ENCODE peak calls at places on chromosomes 7 and 10, in eight cellular contexts. C is upper lobe of left lung, K is GM23248, L is lower leg skin, F is right cardiac atrium, B is fibroblast of lung, O is astrocyte of the spinal cord, M is mucosa of descending colon. A is an unnamed sample.

GRCh38 chr10:36256905-36257304 is 614.8 kb upstream of the FZD8 start:
- DNase-seq in K (peak; percentile 70), L (no peak), C (no peak), M (no peak), F (no peak), B (peak; percentile 66), O (no peak), A (no peak)

GRCh38 chr10:109650228-109650627 is 273.1 kb downstream of the XPNPEP1 start:
- DNase-seq in K (no peak), F (no peak), L (no peak), M (no peak), C (no peak), O (no peak), B (no peak), A (no peak)

GRCh38 chr10:80468806-80469421 is 14.8 kb downstream of the TSPAN14 start:
- DNase-seq in O (no peak), K (no peak), L (no peak), B (no peak), C (no peak), M (no peak), F (no peak), A (no peak)

GRCh38 chr7:80385512-80385911 is 126.4 kb downstream of the GNAT3 start:
- DNase-seq in K (no peak), B (no peak), C (no peak), F (no peak), M (no peak), L (no peak), O (peak; percentile 61), A (no peak)

GRCh38 chr7:37833107-37833817 is 15.1 kb upstream of the NME8 start:
- DNase-seq in M (peak; percentile 34), L (peak; percentile 17), C (no peak), F (peak; percentile 28), O (peak; percentile 22), B (peak; percentile 24), K (peak; percentile 71), A (peak; percentile 51)

GRCh38 chr10:121138112-121138860 is 287.1 kb downstream of the WDR11 start:
- DNase-seq in F (no peak), B (no peak), O (no peak), M (no peak), K (no peak), L (no peak), C (no peak), A (no peak)

GRCh38 chr10:83538047-83538446 is 601.3 kb upstream of the GHITM start:
- DNase-seq in M (no peak), B (no peak), O (no peak), K (no peak), L (no peak), F (no peak), C (no peak), A (no peak)

GRCh38 chr10:132707121-132707775 is 78.7 kb downstream of the NKX6-2 start:
- DNase-seq in K (no peak), F (no peak), L (no peak), C (peak; percentile 48), B (no peak), M (peak; percentile 81), O (no peak), A (peak; percentile 24)

GRCh38 chr7:131218727-131219128 is 108.9 kb upstream of the MKLN1 start:
- DNase-seq in B (no peak), O (no peak), F (no peak), K (no peak), C (no peak), L (no peak), M (no peak), A (no peak)

GRCh38 chr7:116169060-116169459 is 41.3 kb upstream of the TES start:
- DNase-seq in O (peak; percentile 76), M (no peak), L (no peak), F (no peak), K (peak; percentile 74), B (peak; percentile 79), C (no peak), A (no peak)

GRCh38 chr10:86958831-86959736 is 685 bp downstream of the SNCG start:
- DNase-seq in K (peak; percentile 49), B (peak; percentile 77), F (peak; percentile 83), C (peak; percentile 58), M (peak; percentile 22), O (peak; percentile 62), L (no peak), A (no peak)

GRCh38 chr7:83681200-83681599 is 32.3 kb upstream of the SEMA3E start:
- DNase-seq in L (no peak), K (no peak), B (no peak), C (no peak), F (no peak), M (no peak), O (no peak), A (no peak)

GRCh38 chr7:100865372-100865911 is 1.7 kb upstream of the TRIP6 start:
- DNase-seq in F (no peak), B (peak; percentile 82), K (peak; percentile 39), L (peak; percentile 41), O (peak; percentile 47), C (no peak), M (no peak), A (no peak)

GRCh38 chr10:97648557-97649404 is 8.3 kb downstream of the PI4K2A start:
- DNase-seq in M (no peak), K (peak; percentile 96), O (peak; percentile 89), C (no peak), L (peak; percentile 66), B (peak; percentile 95), F (no peak), A (no peak)

GRCh38 chr10:29446327-29446726 is 157.5 kb downstream of the LYZL1 start:
- DNase-seq in F (no peak), C (no peak), K (peak; percentile 24), L (no peak), M (no peak), O (peak; percentile 35), B (no peak), A (no peak)

GRCh38 chr7:33748793-33749192 is 156.5 kb upstream of the BMPER start:
- DNase-seq in O (no peak), F (peak; percentile 33), C (no peak), M (no peak), B (peak; percentile 49), K (no peak), L (no peak), A (no peak)

GRCh38 chr7:64312826-64313225 is 935 bp upstream of the ZNF736 start:
- DNase-seq in B (no peak), C (no peak), F (no peak), L (no peak), O (no peak), K (peak; percentile 18), M (no peak), A (no peak)

GRCh38 chr10:71040890-71041590 is 152.7 kb upstream of the PCBD1 start:
- DNase-seq in F (no peak), O (no peak), K (no peak), B (no peak), C (peak; percentile 47), L (no peak), M (no peak), A (no peak)

GRCh38 chr10:119535837-119536507 is 6.5 kb downstream of the RGS10 start:
- DNase-seq in L (no peak), B (no peak), M (no peak), F (no peak), O (no peak), C (no peak), K (no peak), A (no peak)
- H3K4me3 ChIP-seq in L (no peak overlapping the region), B (no peak overlapping the region), M (no peak overlapping the region), F (no peak overlapping the region), O (no peak overlapping the region), C (no peak overlapping the region), K (no peak overlapping the region), A (no peak overlapping the region)

GRCh38 chr10:61835909-61836232 is 65.6 kb upstream of the ARID5B start:
- DNase-seq in C (no peak), M (no peak), L (no peak), K (peak; percentile 68), B (peak; percentile 75), F (no peak), O (peak; percentile 67), A (no peak)
- H3K4me3 ChIP-seq in C (no peak overlapping the region), M (no peak overlapping the region), L (no peak overlapping the region), K (peak overlapping the region; percentile 56), B (peak overlapping the region; percentile 4), F (no peak overlapping the region), O (no peak overlapping the region), A (no peak overlapping the region)

DNA sequence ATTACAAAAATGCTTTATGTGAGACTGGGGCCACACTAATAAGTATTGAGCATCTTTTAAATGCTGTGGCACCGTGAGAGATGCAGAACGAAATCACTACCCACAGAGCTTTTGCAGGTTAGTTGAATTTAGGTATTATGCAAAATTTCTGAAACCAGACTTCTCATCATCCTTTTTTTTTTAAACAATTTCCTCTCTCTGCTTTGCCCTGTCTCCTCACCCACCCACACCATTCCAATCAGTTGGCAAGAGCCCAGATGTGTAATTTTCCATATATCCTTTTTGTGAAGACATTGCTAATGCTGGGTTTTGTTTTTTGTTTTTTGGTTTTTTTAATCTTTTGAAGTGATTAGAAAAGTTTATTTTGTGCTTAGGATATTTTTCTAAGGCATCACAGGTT is 1.1 kb downstream of the YAE1 start:
- DNase-seq in K (peak; percentile 51), M (no peak), C (no peak), L (no peak), O (no peak), F (no peak), B (peak; percentile 45), A (no peak)
- H3K4me3 ChIP-seq in K (peak overlapping the region; percentile 96), M (no peak overlapping the region), C (peak overlapping the region; percentile 77), L (no peak overlapping the region), O (peak overlapping the region; percentile 75), F (peak overlapping the region; percentile 81), B (peak overlapping the region; percentile 94), A (peak overlapping the region; percentile 80)

DNA sequence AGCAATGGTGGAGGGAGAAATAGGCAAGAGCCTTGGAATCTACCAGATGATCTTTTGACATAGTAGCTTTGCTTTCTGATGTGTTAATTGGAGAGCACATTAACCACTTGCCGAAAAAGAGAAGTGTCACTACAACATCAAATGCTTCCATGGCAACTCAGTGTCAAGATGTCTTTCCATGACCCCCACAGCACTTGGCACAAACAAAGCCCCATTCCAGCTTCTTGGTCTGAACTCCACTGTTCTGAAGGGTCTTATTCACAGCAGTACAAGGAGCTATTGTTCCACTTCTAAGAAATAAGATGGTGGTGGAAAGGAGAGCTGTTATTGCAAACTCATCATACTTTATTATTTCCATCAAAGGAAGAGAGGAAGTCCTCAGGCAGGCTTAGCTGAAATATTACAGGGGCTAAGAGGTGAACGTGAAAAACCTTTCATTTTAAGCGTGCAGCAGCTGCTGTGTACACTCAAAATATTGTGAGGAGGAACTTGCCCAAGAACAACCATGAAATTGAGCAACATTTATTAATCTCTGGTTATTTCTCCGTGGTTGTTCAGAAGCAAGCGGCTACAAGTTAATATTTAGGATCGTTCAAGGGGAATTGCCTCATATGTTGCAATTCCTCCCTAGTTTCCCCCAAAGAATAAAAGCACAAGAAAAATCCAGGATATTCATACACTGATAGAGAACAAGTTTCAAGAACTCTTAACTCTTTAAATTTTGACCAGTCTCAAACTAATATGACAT is 354.8 kb upstream of the CELF2 start:
- DNase-seq in O (no peak), C (no peak), B (no peak), F (no peak), M (no peak), L (no peak), K (no peak), A (no peak)
- H3K4me3 ChIP-seq in O (no peak overlapping the region), C (no peak overlapping the region), B (no peak overlapping the region), F (no peak overlapping the region), M (no peak overlapping the region), L (no peak overlapping the region), K (no peak overlapping the region), A (no peak overlapping the region)

GRCh38 chr7:29318853-29319718 is 124.5 kb downstream of the CHN2 start:
- DNase-seq in F (no peak), L (no peak), K (no peak), O (no peak), C (no peak), B (no peak), M (no peak), A (no peak)
- H3K4me3 ChIP-seq in F (no peak overlapping the region), L (no peak overlapping the region), K (no peak overlapping the region), O (no peak overlapping the region), C (no peak overlapping the region), B (no peak overlapping the region), M (no peak overlapping the region), A (no peak overlapping the region)